ENCODE peak calls at places on chromosomes 16 and 17, in five cellular contexts. P, T, O, S and I are unnamed samples.
A peak's percentile ranks its signal among the peaks of the same experiment; 100 is the strongest.

GRCh38 chr16:54175552-54176375 is 110.8 kb downstream of the IRX3 start:
- DNase-seq in P (no peak), T (no peak), O (no peak), S (no peak), I (no peak)

GRCh38 chr17:43576563-43577229 is 30.6 kb upstream of the ETV4 start:
- DNase-seq in P (peak; percentile 76), T (peak; percentile 77), O (peak; percentile 49), S (peak; percentile 86), I (peak; percentile 83)

GRCh38 chr17:74210191-74211140 is 2.9 kb upstream of the TTYH2 start:
- DNase-seq in P (peak; percentile 95), T (peak; percentile 58), O (no peak), S (peak; percentile 67), I (peak; percentile 94)

GRCh38 chr17:80881321-80881720 is 110.3 kb upstream of the CHMP6 start:
- DNase-seq in P (no peak), T (no peak), O (no peak), S (no peak), I (no peak)

GRCh38 chr16:67928561-67929364 is 2.9 kb downstream of the CTRL start:
- DNase-seq in P (peak; percentile 91), T (peak; percentile 43), O (no peak), S (peak; percentile 79), I (peak; percentile 90)

GRCh38 chr17:36972905-36973304 is 24.2 kb downstream of the AATF start:
- DNase-seq in P (no peak), T (no peak), O (no peak), S (no peak), I (no peak)

GRCh38 chr16:89481556-89481955 is 8.8 kb downstream of the ANKRD11 start:
- DNase-seq in P (no peak), T (no peak), O (no peak), S (no peak), I (no peak)

GRCh38 chr17:250487-251300 is 69.2 kb upstream of the DOC2B start:
- DNase-seq in P (no peak), T (no peak), O (no peak), S (no peak), I (no peak)

GRCh38 chr17:58153046-58153445 is 4.9 kb downstream of the OR4D1 start:
- DNase-seq in P (no peak), T (no peak), O (no peak), S (no peak), I (no peak)

GRCh38 chr16:64225696-64226095 is 896.2 kb downstream of the CDH11 start:
- DNase-seq in P (no peak), T (peak; percentile 1), O (no peak), S (no peak), I (no peak)

GRCh38 chr17:50534222-50534978 is 1.9 kb downstream of the EPN3 start:
- DNase-seq in P (peak; percentile 81), T (no peak), O (no peak), S (peak; percentile 28), I (peak; percentile 62)

GRCh38 chr16:11163761-11164261 is 92.2 kb downstream of the SOCS1 start:
- DNase-seq in P (no peak), T (no peak), O (no peak), S (no peak), I (no peak)

GRCh38 chr16:14056970-14057369 is 14.1 kb upstream of the MRTFB start:
- DNase-seq in P (no peak), T (no peak), O (no peak), S (no peak), I (no peak)

GRCh38 chr16:89574681-89575246 is 794 bp upstream of the CPNE7 start:
- DNase-seq in P (peak; percentile 92), T (peak; percentile 61), O (no peak), S (peak; percentile 87), I (no peak)

GRCh38 chr16:56792960-56793359 is 63.0 kb downstream of the NUP93 start:
- DNase-seq in P (no peak), T (no peak), O (no peak), S (no peak), I (no peak)

GRCh38 chr16:52553322-52553721 is 6.4 kb upstream of the TOX3 start:
- DNase-seq in P (no peak), T (no peak), O (no peak), S (no peak), I (no peak)

GRCh38 chr17:15340966-15341365 is 431 bp downstream of the TEKT3 start:
- DNase-seq in P (no peak), T (no peak), O (no peak), S (no peak), I (peak; percentile 41)

GRCh38 chr16:67247698-67248400 is 568 bp upstream of the FHOD1 start:
- DNase-seq in P (no peak), T (no peak), O (no peak), S (no peak), I (no peak)

GRCh38 chr16:67441289-67441753 is 10.4 kb downstream of the HSD11B2 start:
- DNase-seq in P (no peak), T (no peak), O (no peak), S (no peak), I (no peak)

GRCh38 chr16:56606688-56607618 is 1.4 kb upstream of the MT2A start:
- DNase-seq in P (peak; percentile 83), T (peak; percentile 100), O (no peak), S (no peak), I (no peak)

GRCh38 chr17:10737168-10737622 is 7.4 kb upstream of the TMEM220 start:
- DNase-seq in P (peak; percentile 72), T (peak; percentile 55), O (no peak), S (peak; percentile 51), I (peak; percentile 82)

GRCh38 chr17:41001795-41002194 is 2.1 kb upstream of the KRTAP3-2 start:
- DNase-seq in P (no peak), T (no peak), O (no peak), S (no peak), I (no peak)

GRCh38 chr16:54458923-54459322 is 172.3 kb upstream of the IRX3 start:
- DNase-seq in P (no peak), T (no peak), O (no peak), S (no peak), I (no peak)

GRCh38 chr16:57606847-57607501 is 21.5 kb upstream of the ADGRG1 start:
- DNase-seq in P (no peak), T (no peak), O (no peak), S (no peak), I (peak; percentile 56)

GRCh38 chr17:13797863-13798262 is 196.1 kb upstream of the HS3ST3A1 start:
- DNase-seq in P (no peak), T (no peak), O (no peak), S (no peak), I (no peak)

GRCh38 chr16:67248401-67249177 is at the start of gene SLC9A5:
- DNase-seq in P (no peak), T (no peak), O (no peak), S (peak; percentile 41), I (peak; percentile 86)

GRCh38 chr17:80113033-80113484 is 11.7 kb downstream of the GAA start:
- DNase-seq in P (no peak), T (no peak), O (no peak), S (no peak), I (no peak)

DNA sequence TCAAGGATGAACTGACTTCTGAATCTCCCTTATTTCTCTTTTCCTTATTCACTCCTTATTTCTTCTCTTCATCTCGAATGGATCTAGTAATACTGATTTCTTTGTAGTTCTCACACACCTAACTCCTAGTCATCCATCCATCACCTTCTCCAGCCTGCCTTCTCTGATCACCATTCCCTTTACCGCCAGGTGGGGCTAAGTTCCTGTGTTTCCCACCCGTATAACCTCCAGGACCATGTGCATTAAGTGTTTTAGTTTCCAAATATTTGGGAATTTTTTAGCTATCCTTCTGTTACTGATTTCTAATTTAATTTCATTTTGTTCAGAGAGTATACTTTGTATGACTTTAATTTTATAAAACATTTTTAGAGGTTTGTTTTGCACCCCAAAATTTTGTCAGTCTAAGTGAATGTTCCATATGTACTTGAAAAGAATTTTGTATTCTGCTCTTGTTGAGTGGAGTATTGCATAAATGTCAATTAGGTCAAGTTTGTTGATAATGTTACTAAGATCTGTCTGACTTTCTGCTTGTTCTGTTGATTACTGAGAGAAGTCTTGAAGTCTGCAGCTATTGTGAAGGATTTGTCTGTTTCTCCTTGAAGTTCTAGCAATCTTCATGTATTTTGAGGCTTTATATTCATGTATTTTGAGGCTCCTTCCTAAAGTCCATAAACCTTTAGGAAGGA is 8.8 kb downstream of the BPTF start:
- DNase-seq in P (no peak), T (no peak), O (no peak), S (peak; percentile 66), I (no peak)
- TF ChIP-seq RCOR1 in P (no peak), T (no peak), O (no peak), S (no peak), I (no peak)

GRCh38 chr16:77715145-77715544 is 7.2 kb upstream of the NUDT7 start:
- DNase-seq in P (no peak), T (no peak), O (no peak), S (no peak), I (no peak)

GRCh38 chr16:77711775-77712174 is 10.5 kb upstream of the NUDT7 start:
- DNase-seq in P (no peak), T (peak; percentile 4), O (no peak), S (no peak), I (no peak)
- TF ChIP-seq RCOR1 in P (no peak), T (no peak), O (no peak), S (no peak), I (no peak)

DNA sequence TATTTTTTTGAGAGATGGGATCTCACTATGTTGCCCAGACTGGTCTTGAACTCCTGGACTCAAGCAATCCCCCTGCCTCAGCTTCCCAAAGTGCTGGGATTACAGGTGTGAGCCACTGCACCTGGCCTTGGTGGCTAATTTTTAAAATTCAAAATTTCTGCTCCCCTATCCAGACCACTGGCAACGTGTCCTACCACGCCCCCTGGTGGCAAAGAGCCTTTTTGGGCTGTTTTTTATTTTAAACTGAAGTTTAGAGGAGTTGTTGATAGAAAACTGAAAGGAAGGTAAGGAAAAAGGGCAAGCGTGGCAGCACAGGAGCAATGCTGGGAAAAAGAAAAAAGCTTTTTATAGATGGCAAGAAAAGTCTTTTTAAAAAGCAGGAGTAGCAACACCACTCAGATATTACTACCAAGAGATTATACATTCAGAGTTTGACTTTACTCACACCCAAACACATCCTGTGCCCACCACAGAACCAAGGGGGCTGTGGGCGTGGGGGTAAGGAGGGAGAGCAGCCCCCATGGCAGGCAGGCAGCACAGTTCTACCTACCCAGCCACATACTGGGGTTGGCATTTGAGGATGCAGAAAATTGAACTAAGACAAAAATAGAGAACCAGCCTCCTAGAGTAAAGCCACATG is 4.2 kb upstream of the MXRA7 start:
- DNase-seq in P (no peak), T (peak; percentile 59), O (no peak), S (peak; percentile 79), I (peak; percentile 76)
- TF ChIP-seq RCOR1 in P (no peak), T (no peak), O (no peak), S (no peak), I (no peak)

DNA sequence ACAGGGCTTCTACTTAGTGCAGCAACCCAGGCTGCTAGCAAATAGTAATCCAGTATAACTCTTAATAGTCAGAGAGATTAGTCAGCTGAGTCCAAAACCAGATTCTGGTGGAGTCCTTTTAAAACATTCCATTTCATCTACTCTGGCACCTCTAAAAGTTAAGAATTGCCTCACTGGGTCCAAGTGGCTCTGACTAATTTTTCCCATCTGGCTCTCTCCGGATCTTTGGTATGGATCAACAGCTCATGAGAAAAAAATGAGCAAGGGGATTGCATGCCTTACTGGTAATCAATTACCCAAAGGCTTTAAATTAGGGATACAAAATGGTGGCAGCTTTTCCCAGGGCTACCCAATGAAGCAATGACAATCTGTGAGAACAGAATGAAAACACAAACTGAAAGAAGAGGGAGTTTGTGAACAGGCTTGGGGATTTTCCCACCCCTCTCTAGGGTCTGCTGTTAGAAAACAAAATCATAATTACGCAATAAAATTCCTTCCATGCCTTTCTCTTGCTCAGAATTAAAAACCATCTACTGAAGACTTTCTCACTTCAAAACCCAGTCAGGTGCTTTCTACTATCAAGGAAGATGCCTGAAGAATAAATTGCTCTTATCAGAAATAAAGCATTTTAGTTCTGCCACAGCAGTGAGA is 84.6 kb upstream of the PMFBP1 start:
- DNase-seq in P (no peak), T (peak; percentile 73), O (no peak), S (no peak), I (no peak)
- TF ChIP-seq RCOR1 in P (no peak), T (no peak), O (no peak), S (no peak), I (no peak)